ENCODE peak calls at places on chromosomes 5 and 9, in ten cellular contexts. W is HCT116, T is spleen, Y is HL-60, X is stomach, I is transverse colon, E is upper lobe of left lung, F is K562, R is GM12878, D is GM23338. V is an unnamed sample.

GRCh38 chr9:136901516-136902258 is 15.4 kb downstream of the TRAF2 start:
- DNase-seq in D (no peak), F (peak), X (peak), E (peak), I (peak), Y (no peak), W (peak), R (peak), T (peak), V (no peak)

GRCh38 chr5:33441241-33441844 is 578 bp downstream of the TARS1 start:
- DNase-seq in W (peak), E (peak), X (no peak), T (no peak), R (peak), D (peak), F (peak), I (peak), Y (peak), V (no peak)

GRCh38 chr5:139543423-139543991 is 17.6 kb upstream of the UBE2D2 start:
- DNase-seq in D (peak), I (peak), F (peak), E (peak), X (peak), Y (no peak), R (no peak), W (no peak), T (peak), V (no peak)

GRCh38 chr9:105969672-105970071 is 275.3 kb downstream of the TMEM38B start:
- DNase-seq in E (no peak), W (no peak), X (no peak), Y (no peak), T (no peak), F (no peak), I (no peak), R (no peak), D (no peak), V (no peak)

GRCh38 chr5:115243412-115243811 is 19.3 kb downstream of the PGGT1B start:
- DNase-seq in W (no peak), R (no peak), F (no peak), I (no peak), X (no peak), E (no peak), D (no peak), Y (no peak), T (no peak), V (no peak)

GRCh38 chr9:124280176-124280691 is 22.5 kb downstream of the NEK6 start:
- DNase-seq in W (no peak), E (peak), T (no peak), F (no peak), Y (no peak), X (no peak), R (no peak), I (no peak), D (no peak), V (no peak)

GRCh38 chr5:151670953-151671636 is 15.6 kb downstream of the SPARC start:
- DNase-seq in W (no peak), D (no peak), Y (no peak), I (no peak), E (no peak), X (no peak), T (no peak), R (no peak), F (no peak), V (no peak)

GRCh38 chr9:12775373-12775962 is 648 bp downstream of the LURAP1L start:
- DNase-seq in T (no peak), R (no peak), E (peak), D (peak), F (peak), W (no peak), I (peak), X (no peak), Y (no peak), V (no peak)

GRCh38 chr9:88258012-88258411 is 119.7 kb upstream of the SPATA31C2 start:
- DNase-seq in F (no peak), E (peak), X (no peak), D (no peak), I (no peak), W (no peak), Y (no peak), T (no peak), R (no peak), V (peak)

GRCh38 chr5:23367863-23368262 is 139.5 kb upstream of the PRDM9 start:
- DNase-seq in I (no peak), W (no peak), D (peak), Y (no peak), F (no peak), X (no peak), T (no peak), E (no peak), R (no peak), V (no peak)

GRCh38 chr9:23088932-23089364 is 642.3 kb downstream of the DMRTA1 start:
- DNase-seq in T (peak), I (no peak), D (peak), Y (no peak), X (no peak), W (no peak), F (no peak), R (no peak), E (no peak), V (no peak)

GRCh38 chr5:72723584-72723983 is 92.9 kb upstream of the TNPO1 start:
- DNase-seq in X (no peak), D (no peak), T (no peak), Y (no peak), F (no peak), R (no peak), E (no peak), W (no peak), I (no peak), V (no peak)

GRCh38 chr5:34944044-34944443 is 14.7 kb downstream of the DNAJC21 start:
- DNase-seq in E (no peak), R (no peak), I (no peak), F (no peak), Y (no peak), D (no peak), T (no peak), X (no peak), W (no peak), V (no peak)

GRCh38 chr9:106075991-106076390 is 381.6 kb downstream of the TMEM38B start:
- DNase-seq in R (no peak), F (no peak), T (no peak), E (no peak), Y (no peak), W (no peak), X (no peak), I (no peak), D (no peak), V (no peak)

GRCh38 chr9:112032733-112033132 is 136.1 kb downstream of the UGCG start:
- DNase-seq in R (no peak), T (no peak), Y (no peak), X (no peak), F (no peak), W (no peak), E (no peak), D (no peak), I (no peak), V (no peak)

GRCh38 chr9:16257604-16258003 is 612.9 kb downstream of the BNC2 start:
- DNase-seq in R (no peak), D (peak), W (no peak), Y (no peak), I (no peak), F (no peak), E (no peak), X (no peak), T (no peak), V (no peak)

GRCh38 chr5:135230326-135230925 is 168.6 kb downstream of the MACROH2A1 start:
- DNase-seq in T (no peak), W (no peak), Y (peak), R (no peak), D (no peak), X (no peak), I (peak), E (peak), F (peak), V (no peak)

GRCh38 chr5:136087961-136088871 is 44.4 kb upstream of the SMAD5 start:
- DNase-seq in I (peak), D (no peak), F (peak), T (peak), X (peak), R (no peak), Y (no peak), E (peak), W (no peak), V (no peak)

GRCh38 chr5:96968614-96969013 is 32.7 kb downstream of the LNPEP start:
- DNase-seq in X (no peak), E (no peak), I (no peak), R (no peak), Y (no peak), D (no peak), W (no peak), T (no peak), F (no peak), V (no peak)

GRCh38 chr5:4551034-4551433 is 589.1 kb upstream of the ADAMTS16 start:
- DNase-seq in E (no peak), Y (no peak), W (no peak), X (no peak), T (no peak), F (no peak), D (no peak), I (no peak), R (no peak), V (no peak)

GRCh38 chr9:104896131-104896530 is 31.8 kb downstream of the ABCA1 start:
- DNase-seq in D (no peak), T (no peak), Y (no peak), X (no peak), E (no peak), I (no peak), F (no peak), R (no peak), W (no peak), V (no peak)

GRCh38 chr9:137381501-137382443 is 41.2 kb downstream of the EXD3 start:
- DNase-seq in E (no peak), F (no peak), T (peak), X (no peak), Y (no peak), I (no peak), W (no peak), R (no peak), D (no peak), V (no peak)

DNA sequence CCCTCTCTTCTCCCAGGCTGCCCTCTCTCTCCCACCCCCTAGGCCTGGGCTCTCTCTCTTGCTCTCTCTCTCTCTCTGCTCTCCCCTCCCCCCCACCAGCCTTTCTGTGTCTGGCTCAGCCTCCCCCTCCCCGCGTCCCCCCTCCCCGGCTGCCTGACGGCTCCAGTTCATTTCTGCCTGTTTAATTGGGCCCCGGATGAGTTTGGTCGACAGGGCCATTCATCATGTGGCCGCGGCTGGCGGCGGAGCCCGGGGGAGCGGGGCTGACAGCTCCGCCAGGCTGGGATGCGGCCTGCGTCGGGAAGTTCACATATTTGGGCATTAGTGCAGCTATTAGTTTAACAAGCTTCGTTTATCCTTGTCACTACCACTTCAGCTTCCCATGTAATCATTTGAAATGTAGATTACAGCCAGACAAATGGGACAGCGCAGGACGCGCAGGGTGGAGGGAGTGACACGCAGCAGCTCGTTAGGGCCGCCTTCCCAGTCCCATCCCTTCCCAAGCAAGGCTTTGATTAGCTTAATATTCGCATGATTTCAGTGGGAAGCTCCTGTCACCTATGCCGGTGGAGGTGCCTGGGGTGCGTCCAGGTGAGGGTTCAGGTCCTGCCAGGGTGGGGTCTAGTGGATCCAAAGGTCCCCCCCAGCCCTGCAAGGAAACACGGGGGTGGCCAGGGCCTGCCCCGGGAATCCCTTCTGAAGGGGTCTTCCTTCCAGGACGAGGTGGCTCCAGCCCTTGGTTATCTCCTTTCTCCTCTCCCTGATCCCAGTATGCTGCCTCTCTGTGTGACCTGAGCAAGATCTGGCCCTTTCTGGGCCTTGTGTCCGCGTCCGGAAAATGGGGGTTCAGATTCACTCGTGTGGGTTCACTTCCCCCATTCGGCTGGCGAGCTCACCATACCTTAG is 214.8 kb downstream of the PAX5 start:
- DNase-seq in R (no peak), Y (no peak), X (no peak), I (no peak), W (no peak), D (peak), T (peak), F (no peak), E (no peak), V (no peak)
- H3K4me3 ChIP-seq in R (no peak), Y (no peak), X (peak), I (no peak), W (no peak), D (peak), T (no peak), F (no peak), E (no peak), V (no peak)

DNA sequence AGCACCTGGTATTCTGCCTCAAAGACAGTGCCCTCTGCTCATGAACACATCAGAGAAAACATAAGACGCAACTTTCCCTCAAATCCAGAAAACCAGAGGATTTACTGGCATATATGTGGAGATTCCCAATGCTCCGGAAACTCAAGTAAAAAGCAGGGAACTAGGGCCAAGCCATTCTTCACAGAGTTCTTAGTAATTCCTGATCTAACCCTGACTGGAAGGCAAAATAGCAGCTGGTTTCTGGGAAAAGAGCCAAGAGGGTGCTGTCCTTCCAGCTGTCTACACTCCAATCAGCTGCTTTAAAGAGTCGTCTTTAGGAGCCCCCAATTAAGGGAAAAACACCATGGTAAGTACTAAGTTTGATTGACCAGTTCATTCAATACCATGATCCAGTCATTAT is 49.6 kb downstream of the GNA14 start:
- DNase-seq in Y (no peak), T (no peak), X (no peak), W (no peak), R (no peak), E (no peak), F (no peak), D (no peak), I (no peak), V (no peak)
- TF ChIP-seq POLR2AphosphoS5 in Y (no peak), T (peak), X (no peak), W (no peak), R (no peak), E (peak), F (no peak), D (no peak), I (peak), V (no peak)

GRCh38 chr9:119951591-119951990 is 582.4 kb upstream of the BRINP1 start:
- DNase-seq in E (no peak), R (no peak), X (no peak), D (no peak), T (no peak), F (no peak), I (no peak), W (no peak), Y (no peak), V (no peak)
- H3K4me3 ChIP-seq in E (no peak), R (no peak), X (no peak), D (no peak), T (no peak), F (no peak), I (no peak), W (no peak), Y (no peak), V (peak)

DNA sequence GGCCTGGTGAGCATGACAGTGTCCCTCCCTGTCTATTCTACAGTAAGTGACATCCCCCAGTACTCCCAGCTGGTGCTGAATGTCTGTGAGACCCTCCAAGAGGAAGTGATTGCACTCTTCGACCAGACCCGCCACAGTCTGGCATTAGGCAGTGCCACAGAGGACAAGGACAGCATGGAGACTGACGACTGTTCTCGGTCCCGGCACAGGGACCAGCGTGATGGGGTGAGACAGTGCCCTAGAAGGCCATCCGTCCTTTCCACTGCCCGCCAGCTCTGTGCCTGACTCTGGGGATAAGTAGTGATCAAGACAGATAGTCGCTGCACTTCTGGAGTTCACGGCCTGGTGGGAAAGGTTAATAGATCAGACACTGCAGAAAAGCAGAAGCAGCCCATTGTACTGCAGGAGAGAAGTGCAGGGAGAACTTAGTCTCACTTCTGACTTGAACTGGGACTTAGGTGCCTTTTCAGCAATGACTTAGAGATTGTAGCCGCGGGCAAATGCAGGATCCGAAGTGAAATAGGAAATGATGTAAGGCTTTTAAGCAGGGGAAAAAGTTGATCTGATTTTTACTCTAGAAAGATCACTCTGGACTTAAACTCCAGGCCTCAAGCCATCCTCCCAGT is 28.4 kb downstream of the SH3GLB2 start:
- DNase-seq in F (no peak), R (no peak), T (no peak), X (no peak), Y (no peak), E (no peak), I (no peak), W (no peak), D (no peak), V (no peak)
- TF ChIP-seq POLR2AphosphoS5 in F (no peak), R (no peak), T (peak), X (no peak), Y (no peak), E (no peak), I (peak), W (no peak), D (no peak), V (no peak)

DNA sequence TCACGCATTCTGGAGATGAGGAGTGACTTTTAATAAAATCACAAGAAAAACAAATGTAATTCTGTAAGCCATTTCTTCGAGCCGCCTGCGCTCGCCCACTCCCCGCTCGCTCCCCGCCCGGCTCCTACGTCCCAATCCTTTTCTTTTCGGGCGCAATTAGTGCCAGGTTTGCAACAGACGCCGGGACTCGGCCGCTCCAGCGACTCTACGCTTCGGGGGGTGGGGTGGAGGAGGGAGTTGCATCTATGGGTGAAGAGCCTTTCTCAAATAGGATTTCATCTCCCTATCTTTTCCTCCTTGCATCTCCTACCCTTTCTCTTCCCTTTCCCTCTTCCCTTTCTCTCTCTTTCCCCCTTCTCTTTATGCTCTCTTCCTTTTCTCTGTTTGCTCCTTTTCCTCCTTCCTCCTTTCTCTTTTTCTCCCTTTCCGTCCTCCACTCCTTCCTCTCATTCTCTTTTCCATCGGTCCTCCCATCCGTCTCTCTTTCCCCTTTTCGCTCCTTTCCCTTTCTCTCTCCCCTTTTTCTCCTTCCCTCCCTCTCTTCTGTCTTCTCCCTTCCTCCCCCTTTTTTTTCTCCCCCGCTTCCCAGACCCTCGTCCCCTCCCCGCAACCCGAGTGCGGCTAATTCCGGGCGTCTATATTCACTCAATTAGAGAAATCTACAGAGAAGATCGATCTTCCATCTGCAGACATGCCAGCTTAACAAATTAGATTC is 6.1 kb upstream of the OTP start:
- DNase-seq in R (no peak), W (no peak), E (no peak), X (no peak), F (no peak), I (no peak), D (peak), T (no peak), Y (no peak), V (no peak)
- H3K4me3 ChIP-seq in R (peak), W (peak), E (no peak), X (no peak), F (no peak), I (no peak), D (peak), T (no peak), Y (no peak), V (peak)

GRCh38 chr5:42811591-42812392 is at the start of gene SELENOP:
- DNase-seq in T (no peak), R (peak), F (no peak), I (peak), X (peak), W (peak), E (peak), Y (no peak), D (peak), V (peak)
- TF ChIP-seq POLR2AphosphoS5 in T (peak), R (no peak), F (no peak), I (peak), X (peak), W (peak), E (peak), Y (no peak), D (peak), V (peak)

DNA sequence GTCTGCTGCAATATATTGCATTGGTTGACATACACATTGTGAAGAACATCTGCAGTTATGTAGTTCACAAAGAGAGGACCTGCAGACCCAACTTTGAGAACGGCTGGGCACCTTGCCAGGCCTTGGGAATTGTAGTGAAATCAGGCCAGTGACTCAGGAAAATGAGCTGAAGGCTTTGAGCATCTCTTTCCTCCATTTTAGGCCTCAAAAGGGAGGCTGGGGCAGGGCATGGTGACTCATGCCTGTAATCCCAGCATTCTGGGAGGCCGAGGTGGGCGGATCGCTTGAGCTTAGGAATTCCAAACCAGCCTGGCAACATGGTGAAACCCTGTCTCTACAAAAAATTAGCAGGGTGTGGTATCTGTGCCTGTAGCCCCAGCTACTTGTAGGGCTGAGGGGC is 1.4 kb upstream of the IPPK start:
- DNase-seq in W (peak), R (no peak), I (no peak), Y (no peak), T (no peak), X (no peak), E (peak), D (peak), F (no peak), V (no peak)
- H3K4me3 ChIP-seq in W (peak), R (peak), I (no peak), Y (peak), T (no peak), X (no peak), E (no peak), D (peak), F (peak), V (peak)

DNA sequence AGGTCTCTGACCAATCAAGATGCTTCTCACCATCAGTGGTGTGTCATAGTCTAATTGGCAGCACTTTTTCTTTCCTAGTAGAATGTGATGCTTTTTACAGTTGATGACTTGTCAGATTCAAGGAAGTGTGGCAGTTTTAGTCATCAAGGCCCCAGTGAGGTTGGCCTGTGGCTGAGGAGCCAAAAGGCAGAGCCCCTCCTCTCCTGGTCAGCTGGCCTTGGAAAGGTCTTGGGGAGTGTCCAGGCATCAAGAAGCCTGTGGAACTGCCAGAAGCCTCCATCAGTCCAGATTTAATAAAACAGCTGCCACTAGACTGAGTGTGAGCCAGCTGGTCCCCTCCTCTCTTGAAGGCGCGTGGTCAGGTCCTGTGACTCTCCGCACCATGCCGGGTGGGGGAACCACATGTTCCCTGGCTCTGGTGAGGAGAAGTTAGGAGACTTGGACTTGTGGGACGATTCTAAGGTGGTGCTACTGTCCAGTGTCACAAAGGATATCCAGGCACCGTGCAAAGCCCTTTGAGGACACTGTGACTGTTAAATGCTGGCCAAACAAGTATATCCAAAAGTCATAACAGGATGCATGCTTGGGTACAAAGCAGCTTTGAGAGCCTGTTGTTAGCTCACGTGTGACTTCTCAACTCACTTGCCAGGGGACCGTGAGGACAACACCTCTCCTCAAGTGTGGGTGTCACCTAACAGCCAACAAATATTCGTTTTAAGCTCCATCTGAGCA is 6.1 kb upstream of the ANGPTL2 start:
- DNase-seq in D (no peak), I (no peak), X (no peak), T (no peak), R (no peak), F (no peak), E (peak), W (no peak), Y (no peak), V (no peak)
- TF ChIP-seq POLR2AphosphoS5 in D (no peak), I (no peak), X (peak), T (peak), R (no peak), F (no peak), E (no peak), W (no peak), Y (no peak), V (no peak)